ENCODE peak calls at places on chromosomes 7 and 10, in eight cellular contexts. I is HFFc6, M is GM23338, G is AG04450, C is body of pancreas, O is cardiac muscle cell, K is hepatocyte, D is IMR-90. F is an unnamed sample.

GRCh38 chr7:157875230-157876179 is 538.7 kb downstream of the DNAJB6 start:
- DNase-seq in C (no peak), K (peak; percentile 79), D (no peak), G (no peak), O (peak; percentile 55), I (no peak), M (peak; percentile 5), F (no peak)

GRCh38 chr10:1400129-1400865 is 337.0 kb downstream of the ADARB2 start:
- DNase-seq in M (no peak), K (peak; percentile 32), O (no peak), D (no peak), I (no peak), C (no peak), G (no peak), F (no peak)

GRCh38 chr7:108026116-108026515 is 23.2 kb upstream of the LAMB1 start:
- DNase-seq in I (no peak), K (no peak), D (no peak), O (no peak), G (no peak), C (no peak), M (no peak), F (no peak)

GRCh38 chr7:136845899-136846465 is 22.5 kb upstream of the CHRM2 start:
- DNase-seq in D (peak; percentile 29), G (no peak), M (no peak), C (no peak), O (no peak), K (no peak), I (no peak), F (no peak)

GRCh38 chr7:84112771-84113170 is 81.8 kb downstream of the SEMA3A start:
- DNase-seq in I (no peak), O (no peak), D (no peak), M (no peak), K (no peak), C (no peak), G (no peak), F (no peak)

GRCh38 chr7:134932707-134933370 is 53.5 kb upstream of the AGBL3 start:
- DNase-seq in C (no peak), G (no peak), D (peak; percentile 37), I (no peak), K (no peak), M (no peak), O (no peak), F (no peak)

GRCh38 chr10:15744217-15744865 is 24.6 kb upstream of the ITGA8 start:
- DNase-seq in K (peak; percentile 67), C (peak; percentile 36), O (peak; percentile 70), G (no peak), M (peak; percentile 92), D (peak; percentile 56), I (peak; percentile 45), F (peak; percentile 44)

GRCh38 chr7:1758859-1759521 is 88.9 kb downstream of the ELFN1 start:
- DNase-seq in K (no peak), M (no peak), D (no peak), I (no peak), C (no peak), G (no peak), O (no peak), F (no peak)

GRCh38 chr10:29731760-29732159 is 97.0 kb upstream of the SVIL start:
- DNase-seq in G (no peak), I (no peak), M (peak; percentile 11), D (no peak), K (peak; percentile 22), C (no peak), O (no peak), F (no peak)

GRCh38 chr7:7190142-7190541 is 7.8 kb downstream of the C1GALT1 start:
- DNase-seq in K (peak; percentile 29), C (no peak), G (no peak), O (peak; percentile 44), I (no peak), D (peak; percentile 74), M (no peak), F (no peak)

GRCh38 chr10:80463868-80464267 is 9.8 kb downstream of the TSPAN14 start:
- DNase-seq in M (no peak), K (no peak), D (no peak), O (no peak), G (no peak), C (no peak), I (no peak), F (no peak)

GRCh38 chr7:157769870-157770213 is 433.0 kb downstream of the DNAJB6 start:
- DNase-seq in D (no peak), G (no peak), O (no peak), M (no peak), C (no peak), I (no peak), K (no peak), F (no peak)

GRCh38 chr7:44220046-44220720 is 19.4 kb downstream of the YKT6 start:
- DNase-seq in G (no peak), D (no peak), I (no peak), K (no peak), C (no peak), M (no peak), O (no peak), F (no peak)

GRCh38 chr10:96683065-96683464 is 37.2 kb downstream of the PIK3AP1 start:
- DNase-seq in I (peak; percentile 85), D (peak; percentile 84), C (no peak), M (no peak), O (no peak), K (no peak), G (peak; percentile 41), F (no peak)

GRCh38 chr7:104982308-104982755 is 31.7 kb upstream of the KMT2E start:
- DNase-seq in I (peak; percentile 68), K (peak; percentile 46), O (no peak), D (no peak), M (no peak), G (no peak), C (no peak), F (no peak)

GRCh38 chr7:77813180-77813579 is 14.6 kb downstream of the PHTF2 start:
- DNase-seq in M (no peak), O (no peak), K (no peak), I (no peak), G (no peak), C (no peak), D (no peak), F (no peak)

GRCh38 chr7:90298145-90299038 is 22.7 kb downstream of the FAM237B start:
- DNase-seq in M (peak; percentile 60), O (peak; percentile 41), D (peak; percentile 75), K (peak; percentile 53), I (peak; percentile 71), G (peak; percentile 24), C (peak; percentile 8), F (peak; percentile 28)

GRCh38 chr7:132654150-132654549 is 77.9 kb upstream of the PLXNA4 start:
- DNase-seq in D (no peak), K (no peak), I (no peak), O (no peak), C (no peak), M (peak; percentile 76), G (no peak), F (peak; percentile 62)
- TF ChIP-seq CTCF in D (peak; percentile 2), K (peak; percentile 30), I (peak; percentile 68), O (peak; percentile 51), C (no peak), M (peak; percentile 65), G (peak; percentile 35), F (peak; percentile 45)

GRCh38 chr10:32953277-32953927 is 4.6 kb downstream of the ITGB1 start:
- DNase-seq in G (no peak), M (no peak), C (peak; percentile 13), D (no peak), O (no peak), K (no peak), I (no peak), F (no peak)

GRCh38 chr10:32955299-32955772 is 2.7 kb downstream of the ITGB1 start:
- DNase-seq in O (no peak), G (no peak), D (no peak), K (no peak), C (no peak), I (no peak), M (no peak), F (no peak)

GRCh38 chr10:32952541-32953276 is 5.3 kb downstream of the ITGB1 start:
- DNase-seq in O (no peak), C (no peak), D (no peak), I (no peak), M (no peak), G (no peak), K (no peak), F (no peak)

GRCh38 chr10:32954545-32955298 is 3.3 kb downstream of the ITGB1 start:
- DNase-seq in C (no peak), M (no peak), D (no peak), I (no peak), O (no peak), K (no peak), G (no peak), F (no peak)

DNA sequence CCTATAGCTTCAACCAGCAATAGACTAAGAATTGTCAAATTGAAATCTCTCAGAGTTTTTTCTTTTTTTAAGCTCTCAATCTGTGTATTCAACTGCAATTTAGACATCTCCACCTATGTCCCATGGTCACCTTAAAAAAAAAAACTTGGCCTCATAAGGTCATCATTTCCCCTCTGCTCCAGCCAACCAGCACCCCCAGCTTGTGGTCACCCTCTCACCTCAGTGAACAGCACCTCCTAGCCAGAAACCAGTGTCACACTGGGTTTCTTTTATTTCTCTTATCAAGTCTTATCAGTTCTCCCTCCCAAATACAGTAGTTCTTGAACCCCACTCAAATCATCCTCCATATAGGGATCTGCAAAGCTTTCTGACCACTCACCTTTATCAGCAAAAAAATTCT is 4.0 kb downstream of the ITGB1 start:
- DNase-seq in O (no peak), C (no peak), K (no peak), I (no peak), M (no peak), G (no peak), D (no peak), F (no peak)
- TF ChIP-seq CTCF in O (no peak), C (no peak), K (no peak), I (peak; percentile 10), M (no peak), G (no peak), D (no peak), F (peak; percentile 39)

GRCh38 chr10:125159486-125159931 is 854 bp downstream of the CTBP2 start:
- DNase-seq in G (no peak), C (no peak), I (no peak), M (no peak), K (peak; percentile 45), D (no peak), O (peak; percentile 56), F (peak; percentile 71)
- TF ChIP-seq CTCF in G (no peak), C (no peak), I (no peak), M (no peak), K (no peak), D (no peak), O (no peak), F (no peak)

GRCh38 chr10:81875680-81876252 is 772 bp downstream of the NRG3 start:
- DNase-seq in C (no peak), M (peak; percentile 18), O (no peak), G (no peak), D (no peak), I (no peak), K (peak; percentile 5), F (no peak)

GRCh38 chr10:81873932-81874816 is 820 bp upstream of the NRG3 start:
- DNase-seq in I (no peak), M (peak; percentile 92), K (peak; percentile 85), D (no peak), C (peak; percentile 73), G (no peak), O (peak; percentile 95), F (peak; percentile 36)

GRCh38 chr10:81874878-81875679 is at the start of gene NRG3:
- DNase-seq in K (no peak), O (peak; percentile 69), I (no peak), D (no peak), M (peak; percentile 53), G (no peak), C (no peak), F (peak; percentile 57)

GRCh38 chr10:81873231-81873931 is 1.6 kb upstream of the NRG3 start:
- DNase-seq in K (no peak), D (no peak), I (no peak), M (no peak), G (no peak), O (no peak), C (no peak), F (no peak)

GRCh38 chr10:81876253-81876731 is 1.3 kb downstream of the NRG3 start:
- DNase-seq in O (peak; percentile 57), M (peak; percentile 72), G (no peak), I (no peak), C (no peak), K (peak; percentile 26), D (no peak), F (no peak)
- TF ChIP-seq CTCF in O (no peak), M (no peak), G (no peak), I (no peak), C (no peak), K (no peak), D (no peak), F (no peak)

F was measured in GM13977.